ENCODE peak calls at places on chromosomes 5 and 9, in four cellular contexts. I, W, N and E are unnamed samples.

GRCh38 chr9:128149001-128149701 is at the start of gene LCN2:
- DNase-seq in I (no peak), N (no peak), W (no peak), E (no peak)

GRCh38 chr9:70479880-70480291 is 65.4 kb upstream of the KLF9 start:
- DNase-seq in I (peak; percentile 74), W (no peak), N (no peak), E (no peak)

GRCh38 chr5:180370861-180371641 is 17.9 kb upstream of the GFPT2 start:
- DNase-seq in W (no peak), I (no peak), N (peak; percentile 68), E (no peak)

GRCh38 chr5:15703901-15704300 is 203.9 kb downstream of the FBXL7 start:
- DNase-seq in I (no peak), N (no peak), W (no peak), E (no peak)

GRCh38 chr9:33436445-33436844 is 10.9 kb downstream of the AQP3 start:
- DNase-seq in I (no peak), W (peak; percentile 71), N (no peak), E (no peak)

GRCh38 chr9:4741365-4742031 is 496 bp upstream of the AK3 start:
- DNase-seq in I (peak; percentile 64), N (peak; percentile 60), W (no peak), E (peak; percentile 86)

GRCh38 chr5:39608024-39608423 is 183.2 kb upstream of the DAB2 start:
- DNase-seq in W (peak; percentile 9), N (no peak), I (no peak), E (no peak)

GRCh38 chr5:69414885-69415583 is at the start of gene MARVELD2:
- DNase-seq in W (no peak), N (peak; percentile 50), I (peak; percentile 85), E (peak; percentile 55)

GRCh38 chr9:7234144-7234543 is 476.4 kb downstream of the KDM4C start:
- DNase-seq in I (no peak), N (no peak), W (peak; percentile 84), E (no peak)

GRCh38 chr5:139566611-139567010 is 5.5 kb downstream of the UBE2D2 start:
- DNase-seq in W (peak; percentile 67), N (no peak), I (no peak), E (no peak)

GRCh38 chr9:37464006-37464405 is 1.2 kb downstream of the ZBTB5 start:
- DNase-seq in I (no peak), W (no peak), N (no peak), E (no peak)

GRCh38 chr5:122999947-123000563 is 36.5 kb downstream of the PPIC start:
- DNase-seq in W (peak; percentile 56), N (no peak), I (peak; percentile 54), E (no peak)

GRCh38 chr9:5089737-5090136 is 95.7 kb downstream of the INSL6 start:
- DNase-seq in N (no peak), I (no peak), W (no peak), E (no peak)

GRCh38 chr5:41336471-41336870 is 123.1 kb upstream of the C6 start:
- DNase-seq in I (no peak), W (no peak), N (no peak), E (no peak)

GRCh38 chr9:89278997-89279739 is 31.8 kb upstream of the CKS2 start:
- DNase-seq in N (no peak), I (no peak), W (peak; percentile 68), E (no peak)

GRCh38 chr5:17288570-17288969 is 71.1 kb downstream of the BASP1 start:
- DNase-seq in I (no peak), N (no peak), W (no peak), E (no peak)

GRCh38 chr5:173016069-173016455 is 32.5 kb downstream of the ATP6V0E1 start:
- DNase-seq in W (no peak), N (no peak), I (no peak), E (no peak)

GRCh38 chr9:70012569-70012968 is 31.1 kb upstream of the MAMDC2 start:
- DNase-seq in W (no peak), I (no peak), N (no peak), E (no peak)

GRCh38 chr9:33884856-33885701 is 68.1 kb downstream of the UBE2R2 start:
- DNase-seq in N (no peak), W (no peak), I (peak; percentile 65), E (no peak)

GRCh38 chr5:33679791-33680190 is 212.0 kb downstream of the ADAMTS12 start:
- DNase-seq in N (no peak), I (no peak), W (no peak), E (no peak)

GRCh38 chr5:79642210-79642609 is 30.0 kb downstream of the TENT2 start:
- DNase-seq in I (no peak), N (no peak), W (no peak), E (no peak)

GRCh38 chr9:97714435-97714834 is 17.3 kb upstream of the XPA start:
- DNase-seq in N (no peak), W (peak; percentile 36), I (no peak), E (no peak)

GRCh38 chr9:130893250-130894101 is 3.1 kb downstream of the QRFP start:
- DNase-seq in I (peak; percentile 82), N (peak; percentile 39), W (peak; percentile 89), E (no peak)

GRCh38 chr5:78526049-78526525 is 122.5 kb downstream of the LHFPL2 start:
- DNase-seq in N (no peak), I (no peak), W (no peak), E (no peak)

GRCh38 chr5:71533142-71533541 is 54.0 kb upstream of the MCCC2 start:
- DNase-seq in W (peak; percentile 17), N (no peak), I (no peak), E (no peak)

GRCh38 chr5:958701-959571 is 49.7 kb upstream of the NKD2 start:
- DNase-seq in N (no peak), W (no peak), I (peak; percentile 72), E (no peak)

GRCh38 chr5:98309785-98310566 is 463.5 kb upstream of the RGMB start:
- DNase-seq in I (no peak), W (peak; percentile 70), N (peak; percentile 20), E (peak; percentile 1)

GRCh38 chr9:91949946-91950664 is at the start of gene ROR2:
- DNase-seq in W (peak; percentile 88), I (peak; percentile 93), N (peak; percentile 46), E (no peak)

GRCh38 chr5:71865665-71866320 is 146.7 kb downstream of the CARTPT start:
- DNase-seq in I (no peak), N (no peak), W (no peak), E (no peak)

GRCh38 chr9:112059980-112060348 is 115.1 kb downstream of the SUSD1 start:
- DNase-seq in I (no peak), W (no peak), N (no peak), E (no peak)

GRCh38 chr9:136305822-136306690 is 2.2 kb upstream of the CCDC187 start:
- DNase-seq in N (no peak), I (peak; percentile 34), W (peak; percentile 57), E (no peak)

GRCh38 chr9:18662320-18662719 is 188.4 kb downstream of the ADAMTSL1 start:
- DNase-seq in I (no peak), N (no peak), W (no peak), E (no peak)

GRCh38 chr9:91817493-91818225 is 132.4 kb downstream of the ROR2 start:
- DNase-seq in I (no peak), N (no peak), W (peak; percentile 34), E (no peak)

GRCh38 chr5:13408616-13409015 is 535.9 kb downstream of the DNAH5 start:
- DNase-seq in W (no peak), N (no peak), I (no peak), E (no peak)